ENCODE peak calls at places on chromosomes 11 and 22, in six cellular contexts. One of them, this sample, is unnamed.

GRCh38 chr11:11027271-11027670 is 169.4 kb upstream of the ZBED5 start:
- DNase-seq in cardiac fibroblast: peak
- DNase-seq in choroid plexus epithelial cell: peak
- DNase-seq in A673: no peak
- DNase-seq in astrocyte of the spinal cord: peak
- DNase-seq in transverse colon: no peak
- DNase-seq in this sample: peak

GRCh38 chr11:67312187-67313021 is 9.1 kb downstream of the SSH3 start:
- DNase-seq in cardiac fibroblast: no peak
- DNase-seq in choroid plexus epithelial cell: no peak
- DNase-seq in A673: no peak
- DNase-seq in astrocyte of the spinal cord: no peak
- DNase-seq in transverse colon: peak
- DNase-seq in this sample: no peak

GRCh38 chr11:11582261-11582701 is 39.5 kb downstream of the GALNT18 start:
- DNase-seq in cardiac fibroblast: peak
- DNase-seq in choroid plexus epithelial cell: no peak
- DNase-seq in A673: no peak
- DNase-seq in astrocyte of the spinal cord: no peak
- DNase-seq in transverse colon: no peak
- DNase-seq in this sample: no peak

GRCh38 chr11:88064097-88064705 is 111.0 kb downstream of the RAB38 start:
- DNase-seq in cardiac fibroblast: no peak
- DNase-seq in choroid plexus epithelial cell: no peak
- DNase-seq in A673: no peak
- DNase-seq in astrocyte of the spinal cord: no peak
- DNase-seq in transverse colon: no peak
- DNase-seq in this sample: no peak

GRCh38 chr11:102367364-102367763 is 20.4 kb downstream of the BIRC2 start:
- DNase-seq in cardiac fibroblast: peak
- DNase-seq in choroid plexus epithelial cell: peak
- DNase-seq in A673: peak
- DNase-seq in astrocyte of the spinal cord: peak
- DNase-seq in transverse colon: no peak
- DNase-seq in this sample: no peak

GRCh38 chr11:43573233-43573632 is 107.3 kb upstream of the HSD17B12 start:
- DNase-seq in cardiac fibroblast: peak
- DNase-seq in choroid plexus epithelial cell: peak
- DNase-seq in A673: peak
- DNase-seq in astrocyte of the spinal cord: no peak
- DNase-seq in transverse colon: no peak
- DNase-seq in this sample: no peak

GRCh38 chr22:30969532-30970355 is 679 bp downstream of the TUG1 start:
- DNase-seq in cardiac fibroblast: peak
- DNase-seq in choroid plexus epithelial cell: peak
- DNase-seq in A673: peak
- DNase-seq in astrocyte of the spinal cord: peak
- DNase-seq in transverse colon: peak
- DNase-seq in this sample: no peak

GRCh38 chr11:67416416-67417335 is 1.2 kb downstream of the CARNS1 start:
- DNase-seq in cardiac fibroblast: no peak
- DNase-seq in choroid plexus epithelial cell: peak
- DNase-seq in A673: peak
- DNase-seq in astrocyte of the spinal cord: peak
- DNase-seq in transverse colon: no peak
- DNase-seq in this sample: no peak

GRCh38 chr22:48185656-48186055 is 1423.2 kb downstream of the TBC1D22A start:
- DNase-seq in cardiac fibroblast: no peak
- DNase-seq in choroid plexus epithelial cell: no peak
- DNase-seq in A673: no peak
- DNase-seq in astrocyte of the spinal cord: no peak
- DNase-seq in transverse colon: no peak
- DNase-seq in this sample: no peak

GRCh38 chr22:44555597-44555996 is 57.6 kb upstream of the RTL6 start:
- DNase-seq in cardiac fibroblast: no peak
- DNase-seq in choroid plexus epithelial cell: no peak
- DNase-seq in A673: no peak
- DNase-seq in astrocyte of the spinal cord: no peak
- DNase-seq in transverse colon: no peak
- DNase-seq in this sample: no peak

GRCh38 chr11:78011301-78011700 is 11.8 kb downstream of the KCTD14 start:
- DNase-seq in cardiac fibroblast: no peak
- DNase-seq in choroid plexus epithelial cell: no peak
- DNase-seq in A673: no peak
- DNase-seq in astrocyte of the spinal cord: no peak
- DNase-seq in transverse colon: no peak
- DNase-seq in this sample: no peak

GRCh38 chr22:40014661-40015255 is 20.0 kb downstream of the FAM83F start:
- DNase-seq in cardiac fibroblast: no peak
- DNase-seq in choroid plexus epithelial cell: no peak
- DNase-seq in A673: no peak
- DNase-seq in astrocyte of the spinal cord: no peak
- DNase-seq in transverse colon: no peak
- DNase-seq in this sample: no peak

GRCh38 chr11:72333657-72334056 is 89.7 kb upstream of the PHOX2A start:
- DNase-seq in cardiac fibroblast: no peak
- DNase-seq in choroid plexus epithelial cell: peak
- DNase-seq in A673: no peak
- DNase-seq in astrocyte of the spinal cord: peak
- DNase-seq in transverse colon: no peak
- DNase-seq in this sample: no peak

GRCh38 chr11:33514079-33514690 is 186.4 kb downstream of the C11orf91 start:
- DNase-seq in cardiac fibroblast: no peak
- DNase-seq in choroid plexus epithelial cell: peak
- DNase-seq in A673: no peak
- DNase-seq in astrocyte of the spinal cord: no peak
- DNase-seq in transverse colon: no peak
- DNase-seq in this sample: no peak

GRCh38 chr22:46451741-46452140 is 85.7 kb downstream of the CELSR1 start:
- DNase-seq in cardiac fibroblast: no peak
- DNase-seq in choroid plexus epithelial cell: no peak
- DNase-seq in A673: no peak
- DNase-seq in astrocyte of the spinal cord: no peak
- DNase-seq in transverse colon: no peak
- DNase-seq in this sample: no peak

GRCh38 chr11:119816660-119817059 is 87.7 kb upstream of the NECTIN1 start:
- DNase-seq in cardiac fibroblast: no peak
- DNase-seq in choroid plexus epithelial cell: peak
- DNase-seq in A673: peak
- DNase-seq in astrocyte of the spinal cord: peak
- DNase-seq in transverse colon: no peak
- DNase-seq in this sample: no peak

GRCh38 chr11:4994551-4994950 is at the start of gene OR51L1:
- DNase-seq in cardiac fibroblast: no peak
- DNase-seq in choroid plexus epithelial cell: no peak
- DNase-seq in A673: no peak
- DNase-seq in astrocyte of the spinal cord: no peak
- DNase-seq in transverse colon: no peak
- DNase-seq in this sample: no peak

DNA sequence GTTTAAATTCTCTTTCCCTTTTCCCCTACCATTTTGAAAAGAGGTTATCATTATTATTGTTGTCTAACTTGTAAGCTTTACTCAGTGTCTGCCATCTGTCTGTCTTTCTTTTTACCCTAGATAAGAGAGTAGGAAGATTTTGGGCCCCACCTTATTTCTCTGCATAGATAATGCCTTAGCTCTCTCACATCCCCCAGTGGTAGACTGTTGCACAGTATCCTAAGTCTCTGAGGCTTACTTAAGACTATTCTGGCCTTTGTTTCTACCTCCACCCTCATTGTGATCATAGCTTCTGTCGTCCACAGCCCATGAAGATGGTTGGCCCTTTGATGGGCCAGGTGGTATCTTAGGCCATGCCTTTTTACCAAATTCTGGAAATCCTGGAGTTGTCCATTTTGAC is 3.6 kb upstream of the OR51L1 start:
- DNase-seq in cardiac fibroblast: peak
- DNase-seq in choroid plexus epithelial cell: peak
- DNase-seq in A673: peak
- DNase-seq in astrocyte of the spinal cord: peak
- DNase-seq in transverse colon: no peak
- DNase-seq in this sample: no peak
- TF ChIP-seq CTCF in cardiac fibroblast: peak
- TF ChIP-seq CTCF in choroid plexus epithelial cell: peak
- TF ChIP-seq CTCF in A673: peak
- TF ChIP-seq CTCF in astrocyte of the spinal cord: peak
- TF ChIP-seq CTCF in transverse colon: no peak
- TF ChIP-seq CTCF in this sample: peak

GRCh38 chr11:8773916-8774537 is 91.4 kb downstream of the RPL27A start:
- DNase-seq in cardiac fibroblast: no peak
- DNase-seq in choroid plexus epithelial cell: no peak
- DNase-seq in A673: no peak
- DNase-seq in astrocyte of the spinal cord: no peak
- DNase-seq in transverse colon: no peak
- DNase-seq in this sample: no peak
- H3K4me3 ChIP-seq in cardiac fibroblast: no peak
- H3K4me3 ChIP-seq in choroid plexus epithelial cell: no peak
- H3K4me3 ChIP-seq in A673: no peak
- H3K4me3 ChIP-seq in astrocyte of the spinal cord: no peak
- H3K4me3 ChIP-seq in transverse colon: no peak
- H3K4me3 ChIP-seq in this sample: no peak

GRCh38 chr11:132284611-132285010 is 914.2 kb downstream of the NTM start:
- DNase-seq in cardiac fibroblast: no peak
- DNase-seq in choroid plexus epithelial cell: no peak
- DNase-seq in A673: no peak
- DNase-seq in astrocyte of the spinal cord: no peak
- DNase-seq in transverse colon: no peak
- DNase-seq in this sample: no peak

GRCh38 chr11:132284048-132284447 is 913.6 kb downstream of the NTM start:
- DNase-seq in cardiac fibroblast: no peak
- DNase-seq in choroid plexus epithelial cell: no peak
- DNase-seq in A673: no peak
- DNase-seq in astrocyte of the spinal cord: no peak
- DNase-seq in transverse colon: no peak
- DNase-seq in this sample: no peak

DNA sequence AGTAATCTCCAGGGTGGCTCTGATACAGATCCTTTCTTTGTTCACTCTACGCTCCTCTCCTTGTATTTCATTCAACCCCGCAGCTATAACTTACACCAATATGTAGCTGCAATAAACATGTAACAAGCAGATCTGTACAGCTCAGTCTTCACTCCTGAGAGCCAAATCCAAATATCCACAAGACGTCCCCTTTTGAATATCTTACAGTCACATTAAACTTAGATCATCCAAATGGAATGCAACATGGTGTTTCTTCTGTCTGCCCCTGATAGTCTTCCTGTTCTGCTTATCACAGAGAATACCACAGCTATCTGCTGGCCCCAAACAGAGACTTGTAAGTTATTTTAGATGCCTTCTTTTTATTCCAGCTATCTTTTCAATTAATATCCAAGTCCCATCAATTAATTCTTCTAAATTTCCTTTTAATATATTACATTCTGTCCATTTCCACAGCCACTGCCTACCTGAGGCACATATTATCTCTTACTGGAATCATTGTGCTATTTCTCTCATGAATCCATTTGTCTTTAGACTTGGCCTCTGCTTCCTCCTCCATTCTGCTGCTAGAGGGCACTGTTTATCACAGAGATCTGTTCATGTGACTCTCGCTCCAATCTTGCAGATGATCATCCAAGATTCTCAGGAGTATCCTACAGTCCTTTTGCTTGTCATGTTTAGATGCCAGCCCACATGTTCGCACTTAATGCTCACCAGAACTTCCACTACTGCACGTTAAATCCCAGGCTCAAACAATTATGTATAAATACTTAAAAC is 908.6 kb downstream of the NTM start:
- DNase-seq in cardiac fibroblast: peak
- DNase-seq in choroid plexus epithelial cell: peak
- DNase-seq in A673: peak
- DNase-seq in astrocyte of the spinal cord: peak
- DNase-seq in transverse colon: no peak
- DNase-seq in this sample: no peak
- TF ChIP-seq CTCF in cardiac fibroblast: peak
- TF ChIP-seq CTCF in choroid plexus epithelial cell: peak
- TF ChIP-seq CTCF in A673: peak
- TF ChIP-seq CTCF in astrocyte of the spinal cord: peak
- TF ChIP-seq CTCF in transverse colon: no peak
- TF ChIP-seq CTCF in this sample: peak

GRCh38 chr11:105357764-105358163 is 218.2 kb upstream of the CARD18 start:
- DNase-seq in cardiac fibroblast: peak
- DNase-seq in choroid plexus epithelial cell: peak
- DNase-seq in A673: no peak
- DNase-seq in astrocyte of the spinal cord: peak
- DNase-seq in transverse colon: no peak
- DNase-seq in this sample: no peak
- H3K4me3 ChIP-seq in cardiac fibroblast: no peak
- H3K4me3 ChIP-seq in choroid plexus epithelial cell: no peak
- H3K4me3 ChIP-seq in A673: no peak
- H3K4me3 ChIP-seq in astrocyte of the spinal cord: no peak
- H3K4me3 ChIP-seq in transverse colon: no peak
- H3K4me3 ChIP-seq in this sample: no peak

GRCh38 chr11:30914143-30914762 is 328.1 kb upstream of the MPPED2 start:
- DNase-seq in cardiac fibroblast: peak
- DNase-seq in choroid plexus epithelial cell: peak
- DNase-seq in A673: peak
- DNase-seq in astrocyte of the spinal cord: peak
- DNase-seq in transverse colon: peak
- DNase-seq in this sample: peak
- TF ChIP-seq CTCF in cardiac fibroblast: peak
- TF ChIP-seq CTCF in choroid plexus epithelial cell: peak
- TF ChIP-seq CTCF in A673: peak
- TF ChIP-seq CTCF in astrocyte of the spinal cord: peak
- TF ChIP-seq CTCF in transverse colon: peak
- TF ChIP-seq CTCF in this sample: peak

GRCh38 chr22:17706451-17706900 is 67.8 kb downstream of the BID start:
- DNase-seq in cardiac fibroblast: peak
- DNase-seq in choroid plexus epithelial cell: peak
- DNase-seq in A673: peak
- DNase-seq in astrocyte of the spinal cord: peak
- DNase-seq in transverse colon: peak
- DNase-seq in this sample: peak

GRCh38 chr22:17705565-17706450 is 67.3 kb downstream of the BCL2L13 start:
- DNase-seq in cardiac fibroblast: no peak
- DNase-seq in choroid plexus epithelial cell: no peak
- DNase-seq in A673: no peak
- DNase-seq in astrocyte of the spinal cord: no peak
- DNase-seq in transverse colon: no peak
- DNase-seq in this sample: no peak

GRCh38 chr22:17710023-17710422 is 64.2 kb downstream of the BID start:
- DNase-seq in cardiac fibroblast: peak
- DNase-seq in choroid plexus epithelial cell: no peak
- DNase-seq in A673: no peak
- DNase-seq in astrocyte of the spinal cord: no peak
- DNase-seq in transverse colon: no peak
- DNase-seq in this sample: no peak

GRCh38 chr22:17706947-17707346 is 67.3 kb downstream of the BID start:
- DNase-seq in cardiac fibroblast: peak
- DNase-seq in choroid plexus epithelial cell: no peak
- DNase-seq in A673: no peak
- DNase-seq in astrocyte of the spinal cord: no peak
- DNase-seq in transverse colon: no peak
- DNase-seq in this sample: no peak

DNA sequence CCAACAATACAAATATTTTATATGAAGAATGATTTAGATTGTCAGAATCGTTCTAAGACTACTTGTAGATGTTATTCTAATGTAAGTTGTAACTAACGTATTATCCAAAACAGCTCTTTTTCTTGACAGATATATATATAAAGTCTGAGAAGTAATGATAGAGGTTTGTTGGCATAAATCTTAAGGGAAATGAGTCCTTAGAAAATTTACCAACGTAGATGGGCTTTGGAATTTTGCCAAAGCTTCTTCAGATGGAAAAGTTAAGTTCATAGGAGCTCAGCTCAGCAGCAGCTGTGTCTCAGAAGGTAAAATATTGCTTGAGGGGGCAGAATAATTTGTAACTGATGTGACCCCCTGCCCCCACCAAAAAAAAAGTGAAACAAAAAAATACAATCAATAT is 66.7 kb downstream of the BID start:
- DNase-seq in cardiac fibroblast: peak
- DNase-seq in choroid plexus epithelial cell: peak
- DNase-seq in A673: peak
- DNase-seq in astrocyte of the spinal cord: peak
- DNase-seq in transverse colon: no peak
- DNase-seq in this sample: no peak
- H3K4me3 ChIP-seq in cardiac fibroblast: peak
- H3K4me3 ChIP-seq in choroid plexus epithelial cell: peak
- H3K4me3 ChIP-seq in A673: peak
- H3K4me3 ChIP-seq in astrocyte of the spinal cord: peak
- H3K4me3 ChIP-seq in transverse colon: peak
- H3K4me3 ChIP-seq in this sample: peak